ENCODE peak calls at places on chromosomes 1 and 21, in seven cellular contexts. J is activated gamma-delta T cell, P is heart left ventricle, E is AG08396, S is Daoy, O is T-helper 2 cell, A is NCI-H1436. V is an unnamed sample.
A peak's percentile ranks its signal among the peaks of the same experiment; 100 is the strongest.

GRCh38 chr1:162040657-162041056 is 17.0 kb upstream of the OLFML2B start:
- DNase-seq in A (no peak), J (no peak), P (no peak), O (no peak), S (no peak), E (no peak), V (no peak)

GRCh38 chr1:199724049-199724448 is 303.5 kb upstream of the NR5A2 start:
- DNase-seq in S (no peak), O (no peak), J (no peak), P (no peak), A (no peak), E (no peak), V (no peak)

GRCh38 chr1:170929412-170929834 is 5.9 kb upstream of the MROH9 start:
- DNase-seq in E (no peak), O (no peak), A (no peak), P (no peak), S (no peak), J (no peak), V (no peak)

GRCh38 chr21:35411434-35411833 is 362.3 kb upstream of the RUNX1 start:
- DNase-seq in S (no peak), J (no peak), O (no peak), A (no peak), E (no peak), P (no peak), V (no peak)

GRCh38 chr1:58596631-58597052 is 19.6 kb upstream of the TACSTD2 start:
- DNase-seq in E (no peak), P (no peak), J (no peak), A (no peak), O (no peak), S (no peak), V (no peak)

GRCh38 chr1:26127235-26128163 is 15.9 kb downstream of the PDIK1L start:
- DNase-seq in S (peak; percentile 44), J (no peak), P (no peak), A (no peak), O (no peak), E (no peak), V (no peak)

GRCh38 chr1:190436615-190437014 is 41.0 kb downstream of the BRINP3 start:
- DNase-seq in S (peak; percentile 4), E (peak; percentile 1), P (no peak), J (no peak), O (no peak), A (no peak), V (no peak)

GRCh38 chr1:7827134-7827955 is 25.5 kb downstream of the UTS2 start:
- DNase-seq in O (peak; percentile 10), S (no peak), E (no peak), J (no peak), P (no peak), A (no peak), V (no peak)

GRCh38 chr1:12436817-12437599 is 181.0 kb downstream of the DHRS3 start:
- DNase-seq in J (no peak), P (no peak), O (no peak), E (no peak), S (peak; percentile 79), A (no peak), V (peak; percentile 55)

GRCh38 chr21:44027607-44028286 is 15.6 kb downstream of the TRAPPC10 start:
- DNase-seq in E (no peak), J (no peak), A (no peak), S (no peak), O (no peak), P (no peak), V (no peak)

GRCh38 chr21:20276377-20276776 is 721.8 kb upstream of the NCAM2 start:
- DNase-seq in A (no peak), S (no peak), P (no peak), J (no peak), E (no peak), O (no peak), V (no peak)

GRCh38 chr1:44592208-44593145 is 81.8 kb downstream of the TMEM53 start:
- DNase-seq in P (no peak), E (no peak), A (no peak), O (no peak), J (no peak), S (no peak), V (no peak)

GRCh38 chr1:156560585-156561163 is 11.7 kb downstream of the IQGAP3 start:
- DNase-seq in E (no peak), S (no peak), J (no peak), P (peak; percentile 34), A (no peak), O (no peak), V (no peak)

GRCh38 chr1:209416009-209416408 is 167.5 kb upstream of the CAMK1G start:
- DNase-seq in A (no peak), P (no peak), S (peak; percentile 74), J (no peak), O (no peak), E (no peak), V (no peak)

GRCh38 chr1:225596736-225597135 is 56.2 kb downstream of the ENAH start:
- DNase-seq in A (no peak), O (no peak), E (no peak), S (no peak), P (no peak), J (no peak), V (no peak)

GRCh38 chr1:109723351-109723750 is 11.3 kb downstream of the GSTM5 start:
- DNase-seq in E (peak; percentile 46), J (no peak), A (no peak), P (no peak), S (no peak), O (no peak), V (no peak)

GRCh38 chr1:224390517-224390916 is 33.8 kb downstream of the CNIH4 start:
- DNase-seq in O (no peak), A (no peak), E (no peak), P (no peak), S (no peak), J (no peak), V (no peak)

V was measured in NK-92 treated with Interleukin-12 subunit alpha and Interleukin-12 subunit beta, amount 100 ng/mL, for 24 hours.